ENCODE peak calls at places on chromosome 19, in four cellular contexts. P is mammary epithelial cell, H is GM23248, K is H1. O is an unnamed sample.

GRCh38 chr19:38556521-38557174 is 61.1 kb downstream of the MAP4K1 start:
- DNase-seq in P (peak), H (peak), K (no peak), O (no peak)

GRCh38 chr19:17035842-17036424 is 9.3 kb upstream of the CPAMD8 start:
- DNase-seq in P (no peak), H (peak), K (no peak), O (no peak)

GRCh38 chr19:6739884-6740588 is 556 bp downstream of the TRIP10 start:
- DNase-seq in P (peak), H (peak), K (no peak), O (peak)

GRCh38 chr19:58399903-58400637 is 4.6 kb downstream of the RNF225 start:
- DNase-seq in P (no peak), H (peak), K (no peak), O (no peak)

GRCh38 chr19:3670796-3671679 is 29.2 kb downstream of the PIP5K1C start:
- DNase-seq in P (no peak), H (peak), K (no peak), O (peak)

GRCh38 chr19:33260628-33261418 is 35.2 kb upstream of the SLC7A10 start:
- DNase-seq in P (no peak), H (no peak), K (no peak), O (no peak)

GRCh38 chr19:43782689-43783231 is 2.0 kb upstream of the KCNN4 start:
- DNase-seq in P (peak), H (no peak), K (no peak), O (no peak)

GRCh38 chr19:52007436-52007804 is 591 bp downstream of the ZNF615 start:
- DNase-seq in P (no peak), H (peak), K (no peak), O (no peak)

GRCh38 chr19:4501691-4502090 is 16.6 kb downstream of the PLIN4 start:
- DNase-seq in P (no peak), H (no peak), K (no peak), O (no peak)

GRCh38 chr19:6100284-6100915 is 9.9 kb downstream of the RFX2 start:
- DNase-seq in P (no peak), H (no peak), K (no peak), O (no peak)

GRCh38 chr19:34274827-34275625 is 20.7 kb downstream of the GARRE1 start:
- DNase-seq in P (peak), H (peak), K (no peak), O (peak)

GRCh38 chr19:34337747-34338146 is 27.2 kb upstream of the GPI start:
- DNase-seq in P (no peak), H (no peak), K (no peak), O (no peak)

GRCh38 chr19:29378126-29378525 is 147.7 kb upstream of the VSTM2B start:
- DNase-seq in P (no peak), H (no peak), K (no peak), O (no peak)

GRCh38 chr19:33501957-33502356 is 19.6 kb downstream of the PEPD start:
- DNase-seq in P (no peak), H (no peak), K (no peak), O (no peak)

GRCh38 chr19:4304509-4305252 is at the start of gene FSD1:
- DNase-seq in P (no peak), H (peak), K (peak), O (peak)

GRCh38 chr19:15934332-15935078 is at the start of gene CYP4F11:
- DNase-seq in P (peak), H (no peak), K (no peak), O (no peak)

GRCh38 chr19:34232566-34233481 is 21.5 kb upstream of the GARRE1 start:
- DNase-seq in P (peak), H (peak), K (no peak), O (peak)

DNA sequence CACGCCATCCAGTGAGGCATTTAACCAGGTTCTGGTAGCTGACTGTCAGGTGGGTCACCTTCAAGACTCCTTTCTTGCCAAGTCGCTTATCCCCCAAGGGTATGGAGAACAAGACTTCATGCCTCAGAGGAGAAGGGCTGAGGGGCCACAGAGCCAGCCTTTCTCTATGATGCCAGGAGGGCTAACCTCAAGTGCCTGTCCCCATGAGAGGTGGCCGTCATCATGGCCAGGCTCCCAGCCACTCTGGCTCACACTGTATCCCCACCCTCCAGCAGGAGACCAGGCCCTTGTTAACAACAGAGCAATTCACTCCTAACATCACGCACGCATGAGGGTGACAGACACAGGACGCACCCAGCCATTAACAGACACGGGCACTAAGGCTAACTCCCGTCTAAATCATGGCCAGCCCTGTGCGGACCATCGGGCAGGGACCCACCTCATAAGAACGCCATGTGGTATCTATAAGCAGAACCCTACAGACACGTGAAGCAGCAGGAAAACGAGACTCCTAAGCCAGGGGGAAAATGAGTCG is 38.6 kb upstream of the ISYNA1 start:
- DNase-seq in P (no peak), H (peak), K (no peak), O (no peak)
- H3K9ac ChIP-seq in P (no peak), H (peak), K (no peak), O (no peak)

GRCh38 chr19:45710731-45711130 is 18.3 kb downstream of the QPCTL start:
- DNase-seq in P (no peak), H (no peak), K (no peak), O (no peak)

GRCh38 chr19:45705710-45706415 is 13.4 kb downstream of the QPCTL start:
- DNase-seq in P (no peak), H (no peak), K (no peak), O (no peak)

DNA sequence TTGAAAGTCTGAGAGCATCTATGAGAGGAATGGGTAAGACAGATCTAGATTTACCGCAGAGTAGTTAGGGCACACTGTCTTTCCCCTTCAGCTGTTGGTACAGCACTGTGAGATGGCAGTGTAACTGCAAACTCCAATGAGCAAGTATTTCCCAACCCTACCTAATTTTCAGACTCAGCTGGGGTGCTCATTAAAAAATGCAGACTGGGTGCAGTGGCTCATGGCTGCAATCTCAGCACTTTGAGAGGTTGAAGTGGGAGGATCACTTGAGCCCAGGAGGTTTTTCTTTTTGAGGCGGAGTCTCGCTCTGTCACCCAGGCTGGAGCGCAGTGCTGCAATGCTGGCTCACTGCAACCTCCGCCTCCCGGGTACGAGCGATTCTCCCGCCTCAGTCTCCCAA is 12.6 kb downstream of the QPCTL start:
- DNase-seq in P (no peak), H (no peak), K (no peak), O (no peak)
- H3K27ac ChIP-seq in P (no peak), H (no peak), K (no peak), O (no peak)

GRCh38 chr19:10568826-10569651 is at the start of gene CDKN2D:
- DNase-seq in P (peak), H (peak), K (peak), O (peak)
- H2AFZ ChIP-seq in P (peak), H (peak), K (peak), O (peak)

DNA sequence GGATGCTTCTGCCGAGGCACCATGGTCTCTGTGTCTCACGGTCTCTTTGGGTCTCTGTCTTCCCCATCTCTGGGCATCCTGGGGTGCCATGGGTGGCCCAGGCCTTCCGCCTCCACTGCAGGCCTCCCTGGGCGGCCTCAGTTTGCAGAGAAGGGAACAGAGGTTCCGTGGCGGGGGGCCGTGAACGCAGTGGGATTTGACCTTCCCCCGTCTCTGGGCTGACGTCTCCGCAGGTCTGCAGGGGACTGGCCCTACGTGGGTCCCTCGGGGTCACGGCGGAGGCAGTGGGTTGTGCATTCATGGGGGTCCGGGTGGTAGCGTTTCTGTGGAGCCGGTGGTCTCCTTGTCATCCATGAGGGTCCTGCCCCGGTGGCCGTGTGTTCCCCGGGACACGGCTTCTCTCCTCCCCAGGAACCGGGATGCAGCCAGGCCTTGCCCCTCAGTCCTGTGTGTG is 4.6 kb downstream of the EFNA2 start:
- DNase-seq in P (no peak), H (no peak), K (no peak), O (no peak)
- H3K9ac ChIP-seq in P (no peak), H (no peak), K (no peak), O (no peak)

DNA sequence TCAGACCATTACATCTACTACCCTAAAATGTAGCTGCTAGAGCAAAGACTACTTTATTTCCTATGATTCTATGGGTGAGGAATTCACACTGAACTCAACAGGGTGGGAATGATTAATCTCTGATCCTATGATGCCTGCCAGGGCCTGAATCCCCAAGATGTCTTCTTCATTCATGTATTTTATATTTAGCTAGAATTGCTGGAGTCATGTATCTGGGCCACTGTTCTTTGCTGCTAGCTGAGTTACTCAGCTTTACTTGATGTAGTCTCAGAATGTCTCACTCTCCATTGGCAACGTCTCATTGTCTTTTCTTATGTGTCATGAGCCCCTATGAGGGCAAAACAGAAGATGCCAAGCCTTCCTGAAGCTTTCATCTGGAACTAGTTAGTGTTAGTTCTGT is 21.1 kb downstream of the ZNF582 start:
- DNase-seq in P (no peak), H (peak), K (no peak), O (peak)
- H3K27ac ChIP-seq in P (no peak), H (peak), K (no peak), O (no peak)

GRCh38 chr19:35362261-35363000 is 4.2 kb downstream of the FFAR3 start:
- DNase-seq in P (no peak), H (no peak), K (no peak), O (no peak)

GRCh38 chr19:35365303-35365702 is 5.6 kb upstream of the GPR42 start:
- DNase-seq in P (no peak), H (no peak), K (no peak), O (no peak)

GRCh38 chr19:35360880-35361420 is 2.7 kb downstream of the FFAR3 start:
- DNase-seq in P (no peak), H (no peak), K (no peak), O (no peak)

GRCh38 chr19:35363001-35363590 is 4.8 kb downstream of the FFAR3 start:
- DNase-seq in P (no peak), H (no peak), K (no peak), O (no peak)

DNA sequence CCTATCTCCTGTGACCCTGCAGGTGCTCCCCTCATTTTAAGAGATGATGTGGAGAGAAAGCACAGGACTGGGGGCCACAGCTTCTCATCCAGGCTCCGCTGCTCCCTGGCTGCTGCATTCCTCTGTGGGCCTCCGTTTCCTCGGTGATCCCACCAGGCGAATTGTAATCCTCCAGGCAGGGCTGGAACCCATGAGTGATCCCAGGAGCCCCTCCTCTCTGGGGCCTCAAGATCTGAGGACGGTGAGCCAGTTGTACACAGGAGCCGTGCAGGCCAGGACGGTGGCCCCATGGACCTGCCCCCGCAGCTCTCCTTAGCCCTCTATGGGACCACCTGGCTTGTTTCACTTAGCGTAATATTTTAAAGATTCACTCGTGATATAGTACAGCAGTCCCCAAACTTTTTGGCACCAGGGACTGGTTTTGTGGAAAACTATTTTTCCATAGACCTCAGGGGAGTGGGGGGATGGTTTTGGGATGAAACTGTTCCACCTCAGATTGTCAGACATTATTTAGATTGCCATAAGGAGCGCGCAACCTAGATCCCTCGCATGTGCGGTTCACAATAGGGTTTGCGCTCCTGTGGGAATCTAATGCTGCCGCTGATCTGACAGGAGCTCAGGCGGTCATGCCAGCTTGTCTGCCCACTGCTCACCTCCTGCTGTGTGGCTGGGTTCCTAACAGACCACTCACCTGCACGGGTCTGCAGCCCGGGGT is 5.6 kb downstream of the FFAR3 start:
- DNase-seq in P (no peak), H (no peak), K (no peak), O (no peak)
- H2AFZ ChIP-seq in P (no peak), H (no peak), K (no peak), O (no peak)

DNA sequence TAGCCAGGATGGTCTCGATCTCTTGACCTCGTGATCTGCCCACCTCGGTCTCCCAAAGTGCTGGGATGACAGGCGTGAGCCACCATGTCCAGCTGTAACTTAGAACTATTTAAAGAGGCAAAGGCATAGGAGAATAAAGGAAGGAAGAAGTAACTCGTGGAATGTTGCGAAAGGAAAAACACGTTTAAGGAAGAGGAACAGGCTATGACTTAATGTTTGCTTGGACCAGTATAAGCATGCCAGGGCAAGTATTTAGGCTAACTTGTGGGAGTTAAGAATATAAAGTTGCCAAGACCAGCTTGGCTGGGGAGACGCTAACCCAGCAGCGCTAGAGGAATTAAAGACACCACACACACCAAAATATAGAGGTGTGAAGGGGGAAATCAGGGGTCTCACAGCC is 33.5 kb downstream of the ZNF844 start:
- DNase-seq in P (peak), H (no peak), K (no peak), O (no peak)
- H3K9ac ChIP-seq in P (no peak), H (no peak), K (no peak), O (no peak)

GRCh38 chr19:45304141-45304926 is 18.3 kb downstream of the CKM start:
- DNase-seq in P (no peak), H (no peak), K (no peak), O (no peak)
- H3K27ac ChIP-seq in P (no peak), H (no peak), K (no peak), O (no peak)

GRCh38 chr19:47230122-47230920 is 678 bp downstream of the BBC3 start:
- DNase-seq in P (peak), H (peak), K (no peak), O (peak)

GRCh38 chr19:47230921-47231214 is at the start of gene BBC3:
- DNase-seq in P (no peak), H (no peak), K (no peak), O (no peak)

GRCh38 chr19:47229674-47230121 is 1.3 kb downstream of the BBC3 start:
- DNase-seq in P (no peak), H (peak), K (no peak), O (peak)

GRCh38 chr19:47232422-47233211 is 1.6 kb upstream of the BBC3 start:
- DNase-seq in P (peak), H (peak), K (no peak), O (peak)

DNA sequence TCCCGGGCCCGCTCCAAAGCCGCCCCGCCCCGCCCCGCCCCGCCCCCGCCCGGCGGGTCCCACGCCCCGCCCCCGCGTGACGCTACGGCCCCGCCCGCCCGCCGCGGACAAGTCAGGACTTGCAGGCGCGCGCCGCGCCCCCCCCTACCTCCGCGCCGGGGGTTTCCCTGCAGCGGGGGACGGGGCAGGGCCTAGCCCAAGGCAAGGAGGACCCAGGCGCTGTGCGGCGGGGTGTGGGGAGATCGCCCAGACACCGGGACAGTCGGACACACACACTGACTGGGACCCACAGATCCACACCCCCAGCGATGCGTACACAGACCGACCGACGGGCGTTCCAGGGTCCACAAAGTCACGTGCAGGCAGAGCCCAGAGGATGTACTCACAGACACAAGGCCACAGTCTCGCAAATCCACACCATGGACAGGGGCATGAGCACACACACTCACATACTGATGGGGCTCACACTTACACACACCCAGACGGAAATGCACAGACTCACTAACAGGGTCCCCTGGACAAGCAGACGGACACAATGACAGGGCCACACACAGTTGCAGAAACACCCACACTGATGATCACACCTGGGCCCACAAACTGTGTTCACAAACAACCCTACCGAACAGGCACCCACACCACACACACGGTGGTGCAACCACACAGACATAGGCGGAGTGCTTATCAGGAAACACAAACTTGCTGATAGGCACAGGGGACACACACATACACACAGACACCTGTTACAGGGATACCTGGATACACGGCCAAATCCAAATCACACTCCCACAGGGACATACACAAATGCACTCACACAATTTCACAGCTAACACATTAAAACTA is 436 bp upstream of the BBC3 start:
- DNase-seq in P (peak), H (peak), K (no peak), O (peak)
- H2AFZ ChIP-seq in P (peak), H (peak), K (peak), O (peak)

O was measured in fibroblast of lung.